ENCODE peak calls at places on chromosomes 5 and 9, in eight cellular contexts. F is HFFc6; M is putamen; Z is activated naive CD4-positive, alpha-beta T cell treated with anti-CD3 and anti-CD28 coated beads, Interleukin-2, amount 50 U/mL, for 16 hours; Y is prostate gland; V is ELR; N is endothelial cell of umbilical vein; J is NCI-H1417. X is an unnamed sample.

GRCh38 chr9:120477534-120478001 is 102.4 kb downstream of the CDK5RAP2 start:
- DNase-seq in F (peak; percentile 68), M (peak; percentile 62), Z (no peak), Y (peak; percentile 35), V (peak; percentile 59), N (peak; percentile 69), J (peak; percentile 54), X (peak; percentile 43)

GRCh38 chr5:154611341-154611767 is 133.3 kb upstream of the HAND1 start:
- DNase-seq in F (no peak), M (no peak), Z (no peak), Y (no peak), V (peak; percentile 14), N (peak; percentile 14), J (no peak), X (no peak)

GRCh38 chr5:68646142-68646541 is 430.6 kb downstream of the PIK3R1 start:
- DNase-seq in F (no peak), M (no peak), Z (no peak), Y (no peak), V (no peak), N (no peak), J (no peak), X (no peak)

GRCh38 chr9:89621676-89622075 is 16.9 kb downstream of the GADD45G start:
- DNase-seq in F (no peak), M (no peak), Z (no peak), Y (peak; percentile 42), V (no peak), N (no peak), J (no peak), X (no peak)

GRCh38 chr5:168710706-168711105 is 131.5 kb upstream of the PANK3 start:
- DNase-seq in F (no peak), M (no peak), Z (no peak), Y (no peak), V (no peak), N (no peak), J (no peak), X (no peak)

GRCh38 chr9:109745335-109746283 is 34.4 kb upstream of the PALM2AKAP2 start:
- DNase-seq in F (no peak), M (no peak), Z (no peak), Y (peak; percentile 81), V (no peak), N (no peak), J (no peak), X (no peak)

GRCh38 chr5:174159327-174160247 is 114.1 kb downstream of the NSG2 start:
- DNase-seq in F (peak; percentile 19), M (no peak), Z (no peak), Y (no peak), V (peak; percentile 62), N (no peak), J (no peak), X (no peak)

GRCh38 chr5:133746834-133747233 is 134.5 kb upstream of the FSTL4 start:
- DNase-seq in F (no peak), M (no peak), Z (no peak), Y (no peak), V (peak; percentile 23), N (no peak), J (no peak), X (no peak)

GRCh38 chr5:38878391-38879090 is 32.7 kb downstream of the OSMR start:
- DNase-seq in F (no peak), M (no peak), Z (no peak), Y (no peak), V (no peak), N (no peak), J (no peak), X (no peak)

GRCh38 chr9:4371108-4371507 is 71.2 kb upstream of the GLIS3 start:
- DNase-seq in F (peak; percentile 95), M (no peak), Z (no peak), Y (no peak), V (peak; percentile 95), N (peak; percentile 13), J (no peak), X (no peak)

GRCh38 chr9:89606567-89607311 is 1.9 kb downstream of the GADD45G start:
- DNase-seq in F (peak; percentile 30), M (peak; percentile 72), Z (peak; percentile 42), Y (peak; percentile 80), V (peak; percentile 28), N (peak; percentile 10), J (peak; percentile 76), X (no peak)

GRCh38 chr5:36878421-36879088 is 2.0 kb downstream of the NIPBL start:
- DNase-seq in F (peak; percentile 35), M (no peak), Z (no peak), Y (peak; percentile 33), V (peak; percentile 68), N (peak; percentile 54), J (peak; percentile 59), X (peak; percentile 42)

GRCh38 chr5:99058466-99058865 is 129.7 kb upstream of the CHD1 start:
- DNase-seq in F (peak; percentile 12), M (no peak), Z (no peak), Y (no peak), V (peak; percentile 10), N (no peak), J (no peak), X (no peak)

GRCh38 chr5:136033848-136034247 is 5.1 kb downstream of the TGFBI start:
- DNase-seq in F (peak; percentile 19), M (no peak), Z (no peak), Y (peak; percentile 27), V (no peak), N (no peak), J (no peak), X (no peak)